ENCODE peak calls at places on chromosomes 11 and 22, in eight cellular contexts. R, O, Y, E, V, X, I and U are unnamed samples.

GRCh38 chr11:128448487-128448886 is 138.9 kb downstream of the ETS1 start:
- DNase-seq in E (no peak), Y (peak), V (no peak), I (no peak), R (no peak), O (no peak), X (peak), U (no peak)

GRCh38 chr11:72639475-72640375 is 34.5 kb downstream of the PDE2A start:
- DNase-seq in X (no peak), R (no peak), E (no peak), O (no peak), Y (no peak), V (no peak), I (no peak), U (no peak)

GRCh38 chr11:18677560-18677959 is 21.0 kb upstream of the TMEM86A start:
- DNase-seq in R (no peak), Y (no peak), X (peak), O (no peak), V (no peak), I (no peak), E (no peak), U (no peak)

GRCh38 chr22:17726561-17727243 is 47.6 kb downstream of the BID start:
- DNase-seq in R (no peak), Y (no peak), O (no peak), I (no peak), X (no peak), E (no peak), V (no peak), U (no peak)

GRCh38 chr22:28172948-28173360 is 253.9 kb upstream of the PITPNB start:
- DNase-seq in X (peak), I (no peak), Y (no peak), V (no peak), R (no peak), E (no peak), O (no peak), U (no peak)

GRCh38 chr11:83361831-83362230 is 75.7 kb upstream of the CCDC90B start:
- DNase-seq in I (no peak), E (no peak), Y (no peak), O (no peak), X (no peak), V (no peak), R (no peak), U (no peak)

GRCh38 chr11:123060265-123061000 is 1.5 kb downstream of the HSPA8 start:
- DNase-seq in R (no peak), X (no peak), V (no peak), I (no peak), E (no peak), O (no peak), Y (no peak), U (no peak)

GRCh38 chr22:41369089-41369745 is 12.5 kb upstream of the TEF start:
- DNase-seq in X (no peak), I (no peak), Y (no peak), O (no peak), E (no peak), V (no peak), R (no peak), U (no peak)

GRCh38 chr11:61696602-61697001 is 16.4 kb downstream of the DAGLA start:
- DNase-seq in Y (no peak), O (no peak), I (no peak), E (peak), V (no peak), R (no peak), X (peak), U (no peak)

GRCh38 chr22:38348751-38349496 is 31.7 kb upstream of the CSNK1E start:
- DNase-seq in Y (peak), I (no peak), V (no peak), X (no peak), R (no peak), O (peak), E (no peak), U (no peak)

GRCh38 chr11:35487532-35488078 is 37.8 kb downstream of the PAMR1 start:
- DNase-seq in Y (peak), R (no peak), E (peak), I (peak), V (no peak), O (no peak), X (peak), U (no peak)

GRCh38 chr11:92286718-92287117 is 62.1 kb downstream of the FAT3 start:
- DNase-seq in O (no peak), I (no peak), R (no peak), V (no peak), E (no peak), Y (no peak), X (peak), U (no peak)

GRCh38 chr11:76824980-76825725 is 35.6 kb upstream of the ACER3 start:
- DNase-seq in V (no peak), Y (no peak), X (peak), I (no peak), O (no peak), E (no peak), R (no peak), U (no peak)

GRCh38 chr11:82146789-82147188 is 586.9 kb downstream of the FAM181B start:
- DNase-seq in V (no peak), R (no peak), Y (no peak), I (no peak), O (no peak), X (no peak), E (no peak), U (no peak)

GRCh38 chr11:19430346-19431058 is 189.8 kb upstream of the E2F8 start:
- DNase-seq in V (no peak), R (no peak), Y (no peak), O (no peak), X (no peak), I (no peak), E (peak), U (no peak)

GRCh38 chr11:134033696-134034491 is 35.0 kb upstream of the JAM3 start:
- DNase-seq in E (peak), V (peak), X (peak), O (peak), Y (peak), R (peak), I (peak), U (peak)

GRCh38 chr11:121231576-121232278 is 60.8 kb upstream of the SC5D start:
- DNase-seq in E (no peak), X (no peak), Y (no peak), I (no peak), R (no peak), O (no peak), V (no peak), U (no peak)

GRCh38 chr11:86938900-86939880 is 16.0 kb downstream of the FZD4 start:
- DNase-seq in I (peak), X (peak), V (no peak), E (peak), O (no peak), R (peak), Y (peak), U (peak)

GRCh38 chr11:46461461-46461927 is 69.9 kb upstream of the CHRM4 start:
- DNase-seq in X (no peak), R (no peak), E (no peak), V (no peak), Y (no peak), I (no peak), O (no peak), U (no peak)

GRCh38 chr11:95566151-95566670 is 223.4 kb downstream of the FAM76B start:
- DNase-seq in O (no peak), V (no peak), X (peak), E (peak), Y (no peak), I (no peak), R (no peak), U (no peak)

GRCh38 chr22:44151661-44152060 is 29.1 kb upstream of the PARVG start:
- DNase-seq in Y (no peak), V (no peak), X (peak), E (peak), O (peak), I (peak), R (no peak), U (no peak)

GRCh38 chr11:1988667-1989317 is 8.8 kb downstream of the H19 start:
- DNase-seq in V (no peak), Y (no peak), O (peak), R (no peak), E (peak), X (no peak), I (no peak), U (no peak)

GRCh38 chr22:40423882-40424640 is 53.7 kb downstream of the SGSM3 start:
- DNase-seq in X (no peak), V (no peak), E (no peak), R (no peak), O (no peak), Y (no peak), I (no peak), U (no peak)

GRCh38 chr22:40404251-40405177 is 34.1 kb downstream of the SGSM3 start:
- DNase-seq in V (no peak), X (no peak), I (no peak), E (no peak), O (no peak), R (no peak), Y (no peak), U (no peak)

GRCh38 chr22:19503869-19504268 is 20.3 kb downstream of the CLDN5 start:
- DNase-seq in R (no peak), E (no peak), Y (no peak), O (no peak), X (no peak), I (no peak), V (no peak), U (no peak)

GRCh38 chr11:122697636-122698167 is 42.2 kb downstream of the UBASH3B start:
- DNase-seq in E (peak), O (no peak), I (peak), Y (no peak), X (peak), V (no peak), R (peak), U (no peak)

GRCh38 chr11:70625051-70625450 is 226.7 kb downstream of the CTTN start:
- DNase-seq in X (no peak), E (no peak), O (no peak), I (no peak), V (no peak), Y (no peak), R (no peak), U (no peak)

GRCh38 chr11:130737866-130738431 is 178.3 kb downstream of the SNX19 start:
- DNase-seq in E (peak), O (peak), I (peak), R (no peak), V (no peak), X (peak), Y (no peak), U (no peak)

GRCh38 chr11:68845351-68846002 is 3.8 kb upstream of the CPT1A start:
- DNase-seq in O (no peak), Y (no peak), V (no peak), I (no peak), R (no peak), X (no peak), E (no peak), U (no peak)

GRCh38 chr11:73199446-73199845 is 18.6 kb upstream of the P2RY2 start:
- DNase-seq in V (no peak), I (no peak), R (no peak), O (no peak), X (no peak), Y (no peak), E (no peak), U (no peak)

GRCh38 chr22:43850529-43850928 is 11.8 kb downstream of the SULT4A1 start:
- DNase-seq in O (peak), V (no peak), I (no peak), R (no peak), Y (no peak), E (no peak), X (no peak), U (no peak)